ENCODE peak calls at places on chromosomes 5 and 9, in eight cellular contexts. M, W, B, D, T, R, F and J are unnamed samples.

GRCh38 chr5:160923927-160924705 is 72.1 kb upstream of the ATP10B start:
- DNase-seq in M (no peak), W (peak), B (peak), D (no peak), T (peak), R (no peak), F (no peak), J (no peak)

GRCh38 chr5:55232985-55233928 is at the start of gene CCNO:
- DNase-seq in M (peak), W (peak), B (peak), D (no peak), T (peak), R (no peak), F (peak), J (peak)

GRCh38 chr5:75510836-75511434 is 494 bp downstream of the CERT1 start:
- DNase-seq in M (peak), W (no peak), B (no peak), D (peak), T (peak), R (no peak), F (peak), J (peak)

GRCh38 chr9:100811643-100812042 is 216.9 kb upstream of the PLPPR1 start:
- DNase-seq in M (no peak), W (no peak), B (no peak), D (no peak), T (no peak), R (no peak), F (no peak), J (no peak)

GRCh38 chr5:111645303-111645838 is 111.6 kb downstream of the NREP start:
- DNase-seq in M (no peak), W (no peak), B (no peak), D (no peak), T (no peak), R (no peak), F (no peak), J (no peak)

GRCh38 chr5:133163839-133164238 is 112.0 kb downstream of the HSPA4 start:
- DNase-seq in M (no peak), W (no peak), B (no peak), D (no peak), T (no peak), R (no peak), F (no peak), J (no peak)

GRCh38 chr5:149414405-149415244 is 35.5 kb upstream of the IL17B start:
- DNase-seq in M (no peak), W (no peak), B (no peak), D (no peak), T (no peak), R (no peak), F (no peak), J (peak)

GRCh38 chr9:100639851-100640250 is 62.0 kb downstream of the CAVIN4 start:
- DNase-seq in M (no peak), W (no peak), B (no peak), D (no peak), T (peak), R (no peak), F (no peak), J (no peak)

GRCh38 chr5:177997846-177998245 is 1.8 kb upstream of the PROP1 start:
- DNase-seq in M (no peak), W (no peak), B (no peak), D (no peak), T (no peak), R (no peak), F (no peak), J (no peak)

GRCh38 chr9:89440046-89440445 is 57.9 kb downstream of the SEMA4D start:
- DNase-seq in M (no peak), W (no peak), B (no peak), D (no peak), T (no peak), R (no peak), F (no peak), J (no peak)

GRCh38 chr5:81579525-81579924 is 171.4 kb downstream of the SSBP2 start:
- DNase-seq in M (no peak), W (peak), B (no peak), D (no peak), T (no peak), R (no peak), F (no peak), J (no peak)

GRCh38 chr9:18996191-18996590 is 36.8 kb downstream of the SAXO1 start:
- DNase-seq in M (no peak), W (no peak), B (peak), D (no peak), T (no peak), R (no peak), F (no peak), J (no peak)